ENCODE peak calls at places on chromosomes 2 and 18, in six cellular contexts. Y is NCI-H1092 treated with DMSO at 0.1 percent for 48 hours; D is GDM1; E is activated CD8-positive, alpha-beta memory T cell treated with anti-CD3 and anti-CD28 coated beads for 48 hours; L is Calu3; F is stromal cell of bone marrow. N is an unnamed sample.
A peak's percentile ranks its signal among the peaks of the same experiment; 100 is the strongest.

GRCh38 chr2:40559175-40559574 is 107.3 kb upstream of the SLC8A1 start:
- DNase-seq in L (no peak), F (no peak), D (no peak), E (no peak), Y (no peak), N (no peak)

GRCh38 chr2:113217455-113218282 is 43.9 kb downstream of the PSD4 start:
- DNase-seq in E (no peak), D (peak; percentile 93), L (peak; percentile 39), F (no peak), Y (no peak), N (peak; percentile 63)

GRCh38 chr2:69138793-69139510 is 126.0 kb downstream of the ANTXR1 start:
- DNase-seq in L (peak; percentile 15), F (peak; percentile 69), E (no peak), D (no peak), Y (no peak), N (peak; percentile 38)

GRCh38 chr2:109197491-109198480 is 68.8 kb downstream of the SH3RF3 start:
- DNase-seq in L (no peak), Y (no peak), E (no peak), D (no peak), F (no peak), N (no peak)

GRCh38 chr2:20567159-20567925 is 83.6 kb downstream of the HS1BP3 start:
- DNase-seq in E (no peak), L (no peak), F (no peak), D (no peak), Y (no peak), N (no peak)

GRCh38 chr2:122643725-122644329 is 888.4 kb downstream of the TSN start:
- DNase-seq in E (no peak), Y (peak; percentile 93), L (no peak), D (no peak), F (peak; percentile 52), N (no peak)

GRCh38 chr2:157936464-157936863 is 60.3 kb upstream of the ACVR1 start:
- DNase-seq in L (no peak), F (no peak), E (no peak), D (no peak), Y (no peak), N (no peak)

GRCh38 chr18:71239111-71239624 is 950.3 kb downstream of the SOCS6 start:
- DNase-seq in L (no peak), Y (no peak), E (no peak), D (no peak), F (no peak), N (no peak)

GRCh38 chr2:85935746-85936208 is 47.0 kb upstream of the ST3GAL5 start:
- DNase-seq in D (no peak), F (no peak), L (peak; percentile 18), E (no peak), Y (no peak), N (no peak)

GRCh38 chr2:111662771-111663470 is 221.1 kb downstream of the ANAPC1 start:
- DNase-seq in F (no peak), Y (no peak), E (peak; percentile 18), L (no peak), D (no peak), N (no peak)

N was measured in left ventricle myocardium superior.